ENCODE peak calls at places on chromosomes 16 and 17, in five cellular contexts. I, Q, N, L and J are unnamed samples.

GRCh38 chr16:56640076-56640475 is 1.6 kb downstream of the MT1A start:
- DNase-seq in I (no peak), Q (no peak), N (no peak), L (no peak), J (no peak)

GRCh38 chr16:57289391-57290257 is 5.2 kb upstream of the PLLP start:
- DNase-seq in I (no peak), N (no peak), Q (no peak), L (no peak), J (no peak)

GRCh38 chr16:89484088-89484501 is 6.3 kb downstream of the ANKRD11 start:
- DNase-seq in L (no peak), I (no peak), N (no peak), Q (no peak), J (no peak)

GRCh38 chr17:46061435-46061834 is 62.4 kb downstream of the STH start:
- DNase-seq in N (peak), L (peak), Q (no peak), I (peak), J (no peak)

GRCh38 chr16:85303354-85303883 is 191.1 kb upstream of the CIBAR2 start:
- DNase-seq in I (peak), L (peak), Q (peak), N (peak), J (peak)

GRCh38 chr16:380837-381787 is 666 bp downstream of the PGAP6 start:
- DNase-seq in N (peak), L (no peak), I (peak), Q (peak), J (peak)

GRCh38 chr17:76026714-76027158 is 370 bp downstream of the EVPL start:
- DNase-seq in I (no peak), L (no peak), Q (no peak), N (no peak), J (no peak)

GRCh38 chr17:73311428-73311780 is 397 bp downstream of the CDC42EP4 start:
- DNase-seq in I (no peak), Q (no peak), N (no peak), L (no peak), J (no peak)

GRCh38 chr16:28309811-28310311 is 17.5 kb downstream of the SBK1 start:
- DNase-seq in N (no peak), Q (no peak), I (no peak), L (no peak), J (no peak)

GRCh38 chr17:64148699-64149098 is 18.8 kb upstream of the ERN1 start:
- DNase-seq in N (peak), Q (no peak), L (no peak), I (peak), J (no peak)

GRCh38 chr17:77863814-77864161 is 94.7 kb upstream of the TNRC6C start:
- DNase-seq in L (no peak), Q (no peak), N (peak), I (no peak), J (peak)

GRCh38 chr17:65297916-65298315 is 160.7 kb downstream of the RGS9 start:
- DNase-seq in Q (no peak), I (no peak), L (no peak), N (peak), J (no peak)

GRCh38 chr17:45052052-45052772 is 780 bp upstream of the DCAKD start:
- DNase-seq in Q (peak), L (no peak), I (peak), N (peak), J (peak)

GRCh38 chr16:57341441-57342303 is 16.9 kb upstream of the CCL22 start:
- DNase-seq in Q (no peak), N (peak), I (no peak), L (no peak), J (peak)

GRCh38 chr17:61583242-61583641 is 7.8 kb downstream of the NACA2 start:
- DNase-seq in L (peak), Q (no peak), I (peak), N (peak), J (peak)

GRCh38 chr17:66749217-66749832 is 85.6 kb upstream of the CACNG5 start:
- DNase-seq in L (no peak), Q (no peak), I (no peak), N (no peak), J (no peak)

GRCh38 chr17:78780852-78781338 is 1.2 kb downstream of the CYTH1 start:
- DNase-seq in N (peak), I (no peak), Q (no peak), L (no peak), J (no peak)

GRCh38 chr16:3712830-3713476 is 4.4 kb downstream of the TRAP1 start:
- DNase-seq in N (no peak), I (peak), L (no peak), Q (no peak), J (no peak)

GRCh38 chr17:20073056-20073979 is 64.2 kb downstream of the SPECC1 start:
- DNase-seq in Q (no peak), N (no peak), L (no peak), I (peak), J (no peak)

GRCh38 chr17:64709481-64709880 is 47.4 kb upstream of the SMURF2 start:
- DNase-seq in N (no peak), Q (no peak), I (no peak), L (no peak), J (no peak)

GRCh38 chr17:76686538-76687277 is 24.1 kb downstream of the MXRA7 start:
- DNase-seq in L (no peak), Q (no peak), N (no peak), I (no peak), J (peak)

GRCh38 chr16:70482624-70483023 is 28.2 kb downstream of the FCSK start:
- DNase-seq in L (no peak), Q (no peak), I (no peak), N (peak), J (no peak)

GRCh38 chr17:78717431-78717980 is 64.6 kb downstream of the CYTH1 start:
- DNase-seq in L (no peak), N (peak), I (peak), Q (no peak), J (peak)

GRCh38 chr17:82862191-82862590 is 22.4 kb upstream of the ZNF750 start:
- DNase-seq in L (no peak), I (no peak), Q (no peak), N (no peak), J (no peak)

GRCh38 chr16:88810868-88811599 is 694 bp downstream of the APRT start:
- DNase-seq in Q (peak), L (peak), I (peak), N (peak), J (peak)

GRCh38 chr17:78269893-78270490 is 38.6 kb downstream of the TMEM235 start:
- DNase-seq in N (no peak), Q (peak), I (no peak), L (no peak), J (peak)

GRCh38 chr17:2020721-2021120 is 4.4 kb downstream of the RTN4RL1 start:
- DNase-seq in I (no peak), Q (no peak), L (no peak), N (no peak), J (no peak)

GRCh38 chr16:68426355-68426652 is 22.0 kb downstream of the SMPD3 start:
- DNase-seq in I (no peak), Q (no peak), L (no peak), N (peak), J (no peak)

GRCh38 chr17:46766493-46767491 is 51.7 kb downstream of the WNT3 start:
- DNase-seq in L (no peak), Q (no peak), I (no peak), N (no peak), J (no peak)

GRCh38 chr16:80924372-80924978 is 82.2 kb downstream of the CMC2 start:
- DNase-seq in Q (peak), I (peak), L (peak), N (peak), J (peak)

GRCh38 chr17:44672479-44673093 is 16.3 kb downstream of the MEIOC start:
- DNase-seq in Q (peak), I (peak), N (peak), L (peak), J (peak)

GRCh38 chr16:68037820-68038597 is 14.9 kb downstream of the DUS2 start:
- DNase-seq in N (no peak), Q (no peak), L (no peak), I (no peak), J (no peak)

GRCh38 chr17:67378444-67379250 is 1.6 kb downstream of the PITPNC1 start:
- DNase-seq in N (peak), I (peak), L (peak), Q (peak), J (peak)

GRCh38 chr17:48240122-48240521 is 132.6 kb downstream of the SNX11 start:
- DNase-seq in I (no peak), L (no peak), N (no peak), Q (no peak), J (no peak)

GRCh38 chr17:48239603-48239995 is 132.0 kb downstream of the SNX11 start:
- DNase-seq in L (no peak), N (no peak), Q (no peak), I (no peak), J (no peak)

GRCh38 chr17:48241131-48241591 is 133.6 kb downstream of the SNX11 start:
- DNase-seq in N (peak), L (peak), I (no peak), Q (no peak), J (peak)

GRCh38 chr17:48240562-48241130 is 133.1 kb downstream of the SNX11 start:
- DNase-seq in I (no peak), Q (no peak), L (peak), N (peak), J (no peak)

GRCh38 chr17:48238933-48239602 is 131.5 kb downstream of the SNX11 start:
- DNase-seq in I (no peak), L (no peak), N (no peak), Q (no peak), J (no peak)
- TF ChIP-seq EZH2phosphoT487 in I (no peak), L (no peak), N (no peak), Q (no peak), J (no peak)

DNA sequence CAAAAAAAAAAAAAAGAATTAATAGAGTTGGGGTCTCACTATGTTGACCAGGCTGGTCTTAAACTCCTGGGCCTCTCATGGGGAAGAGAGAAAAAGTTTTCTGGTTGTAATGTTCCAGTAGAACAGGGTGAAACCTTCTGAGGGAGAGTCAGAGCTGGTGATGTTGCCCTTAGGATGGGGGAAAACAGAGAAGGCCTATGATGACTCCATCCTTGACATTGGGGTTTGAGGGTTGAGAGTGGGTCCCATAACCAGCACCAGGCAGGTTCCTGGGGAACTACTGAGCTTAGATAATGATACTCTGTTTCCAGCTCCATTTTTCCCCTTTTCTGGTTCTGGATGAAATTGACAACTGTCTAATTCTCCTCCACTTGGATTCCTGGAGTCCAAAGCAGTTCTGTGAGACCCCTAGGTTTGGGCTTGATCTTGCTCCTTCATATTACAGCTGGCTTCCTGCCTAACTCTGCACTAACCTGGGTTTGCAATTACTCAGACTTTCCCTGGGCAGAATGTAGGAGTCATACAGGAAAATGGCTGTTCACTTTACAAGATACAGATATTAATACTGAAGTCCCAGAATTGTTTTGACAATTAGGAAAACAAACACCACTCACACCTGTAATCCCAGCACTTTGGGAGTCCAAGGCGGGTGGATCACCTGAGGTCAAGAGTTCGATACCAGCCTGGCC is 62.8 kb upstream of the B4GALNT2 start:
- DNase-seq in I (no peak), L (no peak), N (peak), Q (no peak), J (no peak)
- TF ChIP-seq EZH2phosphoT487 in I (no peak), L (no peak), N (no peak), Q (no peak), J (no peak)

GRCh38 chr17:42521666-42522262 is 14.3 kb upstream of the NAGLU start:
- DNase-seq in L (no peak), N (peak), I (no peak), Q (no peak), J (no peak)
- TF ChIP-seq EZH2phosphoT487 in L (no peak), N (no peak), I (no peak), Q (no peak), J (no peak)

GRCh38 chr17:80947200-80947940 is 44.3 kb upstream of the CHMP6 start:
- DNase-seq in I (no peak), L (no peak), Q (no peak), N (no peak), J (no peak)

GRCh38 chr17:80944326-80944725 is 47.3 kb upstream of the CHMP6 start:
- DNase-seq in L (no peak), Q (no peak), N (no peak), I (no peak), J (no peak)

GRCh38 chr17:80943346-80944145 is 48.1 kb upstream of the CHMP6 start:
- DNase-seq in Q (no peak), N (no peak), I (no peak), L (no peak), J (no peak)

GRCh38 chr17:80946449-80946848 is 45.2 kb upstream of the CHMP6 start:
- DNase-seq in I (no peak), L (no peak), Q (no peak), N (no peak), J (no peak)

GRCh38 chr17:80945736-80946135 is 45.9 kb upstream of the CHMP6 start:
- DNase-seq in N (no peak), Q (no peak), I (no peak), L (no peak), J (no peak)
- TF ChIP-seq EZH2phosphoT487 in N (no peak), Q (no peak), I (no peak), L (no peak), J (no peak)

DNA sequence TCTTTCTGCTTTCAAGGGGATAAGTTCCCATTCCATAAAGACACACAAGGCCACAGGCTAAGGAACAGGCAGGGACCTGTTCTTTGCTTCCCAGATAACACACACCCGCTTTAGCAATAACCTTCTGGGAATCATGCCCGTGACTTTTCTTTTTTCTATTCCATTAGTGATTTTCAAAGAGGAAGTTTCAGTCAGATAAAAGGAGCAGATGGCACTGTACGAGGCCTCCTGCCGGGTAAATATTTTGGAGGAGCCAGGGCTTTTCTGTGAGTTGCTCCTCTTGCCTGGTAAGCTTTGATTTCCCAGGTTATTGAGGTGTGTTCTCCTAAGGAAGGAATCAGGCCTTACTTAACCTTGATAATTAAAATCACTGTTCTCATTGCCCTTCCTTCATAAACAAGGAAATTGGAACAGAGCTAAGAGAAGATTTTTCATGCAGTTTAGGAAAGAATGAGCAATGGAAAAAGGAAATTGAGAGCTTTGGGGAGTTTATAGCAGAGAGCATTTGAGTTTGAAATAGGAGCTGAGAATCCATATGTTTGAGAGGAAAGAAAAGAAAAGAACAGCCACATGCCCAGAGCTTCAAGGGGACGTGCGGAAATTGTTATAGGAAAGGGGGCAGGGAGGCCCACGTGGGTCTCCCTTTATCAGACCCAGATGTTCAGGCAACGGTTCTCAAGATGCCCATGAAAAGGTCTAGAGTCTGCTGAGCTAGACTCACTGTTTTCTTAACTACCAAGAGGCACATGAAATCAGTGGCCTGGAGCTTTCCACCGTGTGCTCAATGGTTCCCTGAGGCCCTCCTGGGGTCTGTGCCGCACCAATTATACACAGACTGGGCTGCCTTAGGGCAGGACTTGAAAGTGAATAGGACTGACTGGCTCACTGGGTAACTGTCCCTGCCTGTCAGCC is 31.0 kb downstream of the CHD9 start:
- DNase-seq in N (peak), I (no peak), Q (no peak), L (no peak), J (peak)
- TF ChIP-seq EZH2phosphoT487 in N (no peak), I (no peak), Q (no peak), L (no peak), J (no peak)

GRCh38 chr16:86584726-86585721 is 6.7 kb downstream of the FOXL1 start:
- DNase-seq in Q (no peak), L (no peak), N (peak), I (no peak), J (no peak)
- TF ChIP-seq EZH2phosphoT487 in Q (no peak), L (no peak), N (no peak), I (no peak), J (no peak)

GRCh38 chr16:23694707-23695373 is 16.2 kb downstream of the PLK1 start:
- DNase-seq in I (peak), Q (peak), L (no peak), N (peak), J (peak)
- TF ChIP-seq EZH2phosphoT487 in I (no peak), Q (no peak), L (no peak), N (no peak), J (no peak)